ENCODE peak calls at places on chromosome 14, in nine cellular contexts. C is T-cell; F is fibroblast of the aortic adventitia; A is HFFc6; J is posterior cingulate gyrus; K is neural crest cell; H is activated naive CD8-positive, alpha-beta T cell treated with anti-CD3 and anti-CD28 coated beads for 36 hours; U is A549; G is H4. W is an unnamed sample.

GRCh38 chr14:68787235-68787727 is 5.6 kb downstream of the ZFP36L1 start:
- DNase-seq in C (no peak), F (no peak), A (no peak), J (no peak), K (no peak), H (no peak), U (no peak), G (no peak), W (peak; percentile 40)

GRCh38 chr14:29584992-29585391 is 342.7 kb downstream of the PRKD1 start:
- DNase-seq in C (no peak), F (peak; percentile 80), A (peak; percentile 82), J (peak; percentile 11), K (peak; percentile 6), H (no peak), U (no peak), G (peak; percentile 85), W (peak; percentile 83)

GRCh38 chr14:24612186-24612585 is 2.7 kb upstream of the GZMH start:
- DNase-seq in C (no peak), F (no peak), A (no peak), J (no peak), K (no peak), H (no peak), U (no peak), G (no peak), W (no peak)

GRCh38 chr14:19873178-19873577 is 1.8 kb upstream of the OR4K2 start:
- DNase-seq in C (no peak), F (no peak), A (no peak), J (no peak), K (no peak), H (no peak), U (no peak), G (no peak), W (no peak)

GRCh38 chr14:73888971-73889370 is 2.3 kb downstream of the ZNF410 start:
- DNase-seq in C (no peak), F (peak; percentile 31), A (peak; percentile 73), J (no peak), K (no peak), H (no peak), U (no peak), G (no peak), W (no peak)

GRCh38 chr14:104689620-104690265 is 325 bp downstream of the INF2 start:
- DNase-seq in C (no peak), F (no peak), A (no peak), J (no peak), K (no peak), H (no peak), U (no peak), G (no peak), W (no peak)

GRCh38 chr14:79438696-79439342 is 772.5 kb downstream of the DIO2 start:
- DNase-seq in C (no peak), F (no peak), A (no peak), J (no peak), K (no peak), H (no peak), U (no peak), G (no peak), W (no peak)

GRCh38 chr14:22547309-22547947 is 41.6 kb downstream of the DAD1 start:
- DNase-seq in C (no peak), F (no peak), A (no peak), J (no peak), K (no peak), H (no peak), U (no peak), G (peak; percentile 29), W (no peak)

GRCh38 chr14:21940887-21941855 is 267.6 kb upstream of the OR4E1 start:
- DNase-seq in C (peak; percentile 9), F (no peak), A (no peak), J (no peak), K (peak; percentile 13), H (peak; percentile 12), U (peak; percentile 18), G (peak; percentile 40), W (peak; percentile 2)

GRCh38 chr14:77140937-77141591 is 527 bp downstream of the ZDHHC22 start:
- DNase-seq in C (no peak), F (no peak), A (no peak), J (peak; percentile 44), K (peak; percentile 77), H (peak; percentile 48), U (peak; percentile 78), G (no peak), W (peak; percentile 40)

GRCh38 chr14:73339846-73340565 is 102.7 kb downstream of the PAPLN start:
- DNase-seq in C (no peak), F (no peak), A (no peak), J (no peak), K (no peak), H (no peak), U (no peak), G (no peak), W (no peak)

GRCh38 chr14:22556990-22557623 is 31.9 kb downstream of the DAD1 start:
- DNase-seq in C (peak; percentile 92), F (peak; percentile 75), A (peak; percentile 36), J (peak; percentile 85), K (peak; percentile 94), H (peak; percentile 90), U (peak; percentile 80), G (peak; percentile 62), W (peak; percentile 76)

GRCh38 chr14:68466491-68466977 is 326.3 kb downstream of the ZFP36L1 start:
- DNase-seq in C (no peak), F (peak; percentile 99), A (peak; percentile 86), J (no peak), K (no peak), H (no peak), U (peak; percentile 84), G (peak; percentile 43), W (peak; percentile 85)

GRCh38 chr14:59281613-59282012 is 93.1 kb downstream of the DAAM1 start:
- DNase-seq in C (no peak), F (peak; percentile 84), A (peak; percentile 36), J (no peak), K (no peak), H (no peak), U (no peak), G (no peak), W (peak; percentile 29)

W was measured in astrocyte of the spinal cord.